ENCODE peak calls at places on chromosomes 13 and 19, in seven cellular contexts. R, P, Z, K, Y, N and M are unnamed samples.

GRCh38 chr19:13983213-13983889 is 22.8 kb downstream of the RFX1 start:
- DNase-seq in R (no peak), P (no peak), Z (no peak), K (no peak), Y (no peak), N (peak), M (no peak)

GRCh38 chr13:28564030-28564429 is 69.1 kb upstream of the FLT1 start:
- DNase-seq in R (no peak), P (no peak), Z (no peak), K (no peak), Y (no peak), N (no peak), M (no peak)

GRCh38 chr19:29547981-29548380 is 22.2 kb downstream of the VSTM2B start:
- DNase-seq in R (no peak), P (peak), Z (no peak), K (no peak), Y (no peak), N (no peak), M (no peak)

GRCh38 chr19:40416918-40417713 is 3.9 kb upstream of the PRX start:
- DNase-seq in R (no peak), P (peak), Z (no peak), K (no peak), Y (no peak), N (no peak), M (no peak)

GRCh38 chr13:63024458-63024857 is 1608.8 kb upstream of the PCDH20 start:
- DNase-seq in R (no peak), P (no peak), Z (no peak), K (no peak), Y (no peak), N (no peak), M (no peak)

GRCh38 chr19:29397748-29398147 is 128.0 kb upstream of the VSTM2B start:
- DNase-seq in R (no peak), P (no peak), Z (no peak), K (no peak), Y (no peak), N (no peak), M (no peak)

GRCh38 chr13:26186141-26186870 is 35.8 kb downstream of the RNF6 start:
- DNase-seq in R (peak), P (peak), Z (peak), K (peak), Y (peak), N (peak), M (peak)

GRCh38 chr13:111429064-111429558 is 108.7 kb downstream of the TEX29 start:
- DNase-seq in R (peak), P (no peak), Z (no peak), K (peak), Y (peak), N (peak), M (no peak)

GRCh38 chr13:108322206-108322824 is 52.8 kb downstream of the TNFSF13B start:
- DNase-seq in R (no peak), P (no peak), Z (no peak), K (peak), Y (no peak), N (no peak), M (no peak)

GRCh38 chr19:1953441-1954094 is 12.6 kb downstream of the CSNK1G2 start:
- DNase-seq in R (no peak), P (no peak), Z (no peak), K (no peak), Y (no peak), N (no peak), M (no peak)

GRCh38 chr19:7119582-7119981 is 50.1 kb downstream of the ZNF557 start:
- DNase-seq in R (no peak), P (no peak), Z (no peak), K (no peak), Y (no peak), N (no peak), M (no peak)

GRCh38 chr19:16605552-16605951 is 22.5 kb downstream of the MED26 start:
- DNase-seq in R (no peak), P (no peak), Z (no peak), K (no peak), Y (no peak), N (no peak), M (no peak)

GRCh38 chr19:56837492-56837891 is 3.0 kb downstream of the PEG3 start:
- DNase-seq in R (no peak), P (peak), Z (peak), K (no peak), Y (peak), N (no peak), M (no peak)

GRCh38 chr19:49499030-49499670 is 2.9 kb downstream of the RPS11 start:
- DNase-seq in R (no peak), P (no peak), Z (no peak), K (no peak), Y (no peak), N (peak), M (no peak)

GRCh38 chr13:101065314-101065713 is 351.0 kb downstream of the NALCN start:
- DNase-seq in R (no peak), P (no peak), Z (no peak), K (no peak), Y (no peak), N (no peak), M (no peak)

GRCh38 chr13:33690321-33690720 is 127.6 kb upstream of the RFC3 start:
- DNase-seq in R (no peak), P (no peak), Z (no peak), K (no peak), Y (no peak), N (no peak), M (no peak)

DNA sequence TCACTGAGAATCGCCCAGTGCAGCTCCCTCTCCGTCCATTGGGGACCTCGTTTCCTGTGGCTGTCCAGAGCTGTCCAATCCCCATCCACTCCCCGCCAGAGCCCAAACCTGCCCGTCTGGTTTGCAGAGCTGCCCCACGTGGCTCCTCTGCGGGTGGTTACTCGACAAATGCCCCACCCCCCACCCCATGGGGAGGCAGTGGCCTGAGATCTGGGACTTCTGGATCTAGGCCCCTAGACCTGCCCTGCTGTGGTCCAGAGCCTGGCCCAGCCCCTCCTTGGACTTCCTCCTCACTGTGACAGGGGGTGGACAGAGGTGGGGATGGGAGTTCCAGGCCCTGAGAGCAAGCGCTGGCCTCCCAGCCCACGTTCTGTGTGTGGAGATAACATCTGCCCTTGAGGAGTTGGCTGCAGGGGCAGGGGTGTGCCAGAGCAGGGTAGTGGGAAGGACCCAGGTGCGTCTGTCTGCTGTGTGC is 29.1 kb downstream of the PAK4 start:
- DNase-seq in R (peak), P (peak), Z (no peak), K (no peak), Y (peak), N (no peak), M (no peak)
- TF ChIP-seq CTCF in R (no peak), P (no peak), Z (no peak), K (no peak), Y (peak), N (no peak), M (no peak)

GRCh38 chr13:92719868-92720267 is 506.7 kb upstream of the GPC6 start:
- DNase-seq in R (peak), P (no peak), Z (no peak), K (no peak), Y (no peak), N (no peak), M (no peak)
- TF ChIP-seq CTCF in R (no peak), P (no peak), Z (no peak), K (no peak), Y (no peak), N (no peak), M (no peak)

DNA sequence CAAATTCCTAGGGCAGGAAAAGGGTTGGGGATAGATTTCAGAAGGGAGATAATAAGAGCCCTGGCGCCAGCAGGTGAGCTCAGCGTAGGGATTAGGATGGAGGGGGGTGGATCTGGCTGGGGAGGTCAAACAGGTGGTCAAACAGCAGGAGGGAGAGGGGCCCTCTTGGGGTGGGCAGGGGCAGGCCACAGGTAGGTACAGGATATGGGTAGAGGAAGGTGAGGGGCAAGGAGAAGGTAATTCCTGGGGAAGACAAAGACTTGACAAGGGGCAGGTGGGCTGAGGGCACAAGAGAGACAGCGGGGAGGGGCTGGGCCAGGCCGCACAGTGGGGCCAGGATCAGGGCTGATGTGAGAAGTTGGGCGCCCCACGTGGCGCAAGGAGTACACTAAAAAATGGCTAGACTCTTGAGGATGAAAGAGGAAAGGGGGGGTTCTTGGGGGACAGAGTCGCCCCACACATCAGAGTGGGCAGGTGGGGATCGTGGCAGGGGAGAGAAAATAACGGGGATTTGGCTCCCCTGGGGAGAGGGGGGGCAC is 713 bp downstream of the KRI1 start:
- DNase-seq in R (peak), P (peak), Z (peak), K (no peak), Y (peak), N (peak), M (no peak)
- TF ChIP-seq CTCF in R (no peak), P (no peak), Z (no peak), K (peak), Y (no peak), N (no peak), M (no peak)

GRCh38 chr19:800360-801029 is 3.2 kb downstream of the PTBP1 start:
- DNase-seq in R (no peak), P (peak), Z (no peak), K (peak), Y (peak), N (no peak), M (no peak)

GRCh38 chr19:797528-798414 is 519 bp downstream of the PTBP1 start:
- DNase-seq in R (peak), P (peak), Z (peak), K (peak), Y (peak), N (peak), M (peak)

GRCh38 chr19:798415-799075 is 1.3 kb downstream of the PTBP1 start:
- DNase-seq in R (no peak), P (no peak), Z (no peak), K (peak), Y (peak), N (no peak), M (no peak)

GRCh38 chr19:801030-801860 is 4.0 kb downstream of the PTBP1 start:
- DNase-seq in R (no peak), P (peak), Z (peak), K (peak), Y (peak), N (no peak), M (no peak)

DNA sequence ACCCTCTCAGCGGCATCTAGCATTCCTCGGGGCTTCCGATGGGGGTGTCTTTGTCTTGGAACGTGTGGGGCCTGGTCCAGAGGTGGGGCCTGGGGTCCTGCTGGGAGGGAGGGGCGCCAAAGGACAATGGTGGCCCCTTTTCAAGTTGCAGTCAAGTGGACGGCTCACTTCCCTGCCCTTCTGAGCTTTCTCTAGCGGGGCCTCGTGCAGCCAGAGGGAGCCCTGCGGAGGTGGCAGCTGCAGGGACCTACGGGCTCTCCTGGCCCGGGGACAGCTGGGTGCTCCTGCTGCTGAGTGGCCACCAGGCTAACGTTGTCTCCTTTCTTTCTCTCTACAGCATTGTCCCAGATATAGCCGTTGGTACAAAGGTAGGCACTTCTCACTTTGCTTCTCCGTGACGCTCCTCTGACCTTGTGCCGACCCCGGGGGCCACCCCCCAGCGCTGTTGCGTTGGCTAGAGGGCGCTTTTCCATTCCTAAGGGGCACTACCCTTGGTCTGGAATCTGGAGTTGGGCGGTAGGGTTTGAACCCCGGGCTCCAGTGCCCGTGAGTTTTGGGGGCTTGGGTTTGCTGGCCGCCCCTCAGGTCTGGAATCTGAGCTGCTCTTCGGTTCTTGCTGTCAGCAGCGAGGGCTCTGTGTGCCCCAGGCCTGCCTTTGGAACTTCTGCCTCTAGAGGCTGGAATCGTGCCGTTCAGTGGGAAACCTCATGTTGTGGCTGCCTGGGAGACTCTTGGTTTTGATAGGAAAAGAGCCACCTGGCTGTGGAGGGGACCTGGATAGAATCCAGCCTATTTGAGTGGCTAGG is 2.0 kb downstream of the PTBP1 start:
- DNase-seq in R (no peak), P (no peak), Z (no peak), K (peak), Y (no peak), N (no peak), M (no peak)
- TF ChIP-seq CTCF in R (no peak), P (no peak), Z (no peak), K (peak), Y (peak), N (no peak), M (no peak)

GRCh38 chr13:77563110-77563509 is 27.6 kb downstream of the SCEL start:
- DNase-seq in R (no peak), P (no peak), Z (no peak), K (peak), Y (no peak), N (no peak), M (no peak)

GRCh38 chr13:77565635-77566034 is 30.1 kb downstream of the SCEL start:
- DNase-seq in R (no peak), P (no peak), Z (no peak), K (peak), Y (no peak), N (no peak), M (no peak)
- TF ChIP-seq CTCF in R (peak), P (no peak), Z (no peak), K (peak), Y (peak), N (peak), M (no peak)